ENCODE peak calls at places on chromosomes 3 and 15, in nine cellular contexts. H, Z, V, E, R, O, Q, J and I are unnamed samples.

GRCh38 chr15:27897481-27897880 is 201.6 kb downstream of the OCA2 start:
- DNase-seq in H (no peak), Z (no peak), V (no peak), E (no peak), R (no peak), O (no peak), Q (no peak), J (no peak), I (no peak)

GRCh38 chr3:175374705-175375104 is 515.6 kb downstream of the NAALADL2 start:
- DNase-seq in H (no peak), Z (no peak), V (no peak), E (no peak), R (no peak), O (no peak), Q (no peak), J (no peak), I (no peak)

GRCh38 chr15:70469651-70470555 is 293.5 kb downstream of the UACA start:
- DNase-seq in H (no peak), Z (peak), V (no peak), E (no peak), R (no peak), O (no peak), Q (no peak), J (no peak), I (no peak)

GRCh38 chr3:77142636-77143035 is 102.7 kb downstream of the ROBO2 start:
- DNase-seq in H (no peak), Z (no peak), V (no peak), E (peak), R (no peak), O (no peak), Q (no peak), J (no peak), I (no peak)

GRCh38 chr3:71247221-71247947 is 336.1 kb downstream of the FOXP1 start:
- DNase-seq in H (no peak), Z (no peak), V (no peak), E (no peak), R (peak), O (no peak), Q (no peak), J (no peak), I (no peak)

GRCh38 chr3:98272126-98272525 is 8.1 kb downstream of the OR5H6 start:
- DNase-seq in H (no peak), Z (no peak), V (no peak), E (no peak), R (no peak), O (no peak), Q (no peak), J (no peak), I (no peak)

GRCh38 chr15:62889734-62890505 is 152.6 kb upstream of the TPM1 start:
- DNase-seq in H (no peak), Z (no peak), V (no peak), E (no peak), R (no peak), O (no peak), Q (no peak), J (no peak), I (no peak)

GRCh38 chr3:42600958-42601675 is 631 bp downstream of the NKTR start:
- DNase-seq in H (peak), Z (peak), V (peak), E (peak), R (peak), O (peak), Q (no peak), J (no peak), I (no peak)

GRCh38 chr3:171092467-171092911 is 66.0 kb upstream of the SLC2A2 start:
- DNase-seq in H (no peak), Z (no peak), V (no peak), E (no peak), R (no peak), O (no peak), Q (no peak), J (no peak), I (no peak)

GRCh38 chr15:59833366-59833765 is 144.2 kb upstream of the BNIP2 start:
- DNase-seq in H (no peak), Z (no peak), V (no peak), E (no peak), R (no peak), O (no peak), Q (no peak), J (no peak), I (peak)

GRCh38 chr3:135218304-135218703 is 423.2 kb downstream of the EPHB1 start:
- DNase-seq in H (no peak), Z (no peak), V (no peak), E (no peak), R (no peak), O (no peak), Q (no peak), J (no peak), I (no peak)

GRCh38 chr3:59885907-59886400 is 836.1 kb upstream of the CFAP20DC start:
- DNase-seq in H (no peak), Z (no peak), V (no peak), E (no peak), R (no peak), O (no peak), Q (no peak), J (no peak), I (no peak)

GRCh38 chr3:143226678-143227291 is 107.2 kb downstream of the CHST2 start:
- DNase-seq in H (no peak), Z (no peak), V (no peak), E (no peak), R (no peak), O (no peak), Q (no peak), J (no peak), I (no peak)

GRCh38 chr3:54169524-54169923 is 47.2 kb downstream of the CACNA2D3 start:
- DNase-seq in H (no peak), Z (no peak), V (no peak), E (no peak), R (no peak), O (no peak), Q (no peak), J (no peak), I (no peak)

GRCh38 chr15:78977091-78977571 is 32.3 kb upstream of the CTSH start:
- DNase-seq in H (no peak), Z (no peak), V (no peak), E (no peak), R (no peak), O (no peak), Q (no peak), J (peak), I (no peak)

GRCh38 chr15:68821190-68821897 is 649 bp upstream of the ANP32A start:
- DNase-seq in H (no peak), Z (no peak), V (no peak), E (no peak), R (no peak), O (no peak), Q (no peak), J (no peak), I (no peak)

GRCh38 chr15:87082576-87082975 is 1002.9 kb downstream of the AGBL1 start:
- DNase-seq in H (no peak), Z (no peak), V (no peak), E (no peak), R (no peak), O (no peak), Q (no peak), J (no peak), I (no peak)

GRCh38 chr3:74590620-74591262 is 23.7 kb downstream of the CNTN3 start:
- DNase-seq in H (no peak), Z (no peak), V (no peak), E (no peak), R (no peak), O (no peak), Q (no peak), J (no peak), I (no peak)

GRCh38 chr3:197953325-197953724 is 3.3 kb downstream of the RPL35A start:
- DNase-seq in H (no peak), Z (no peak), V (no peak), E (no peak), R (no peak), O (no peak), Q (no peak), J (no peak), I (no peak)

GRCh38 chr3:14403636-14404395 is 1.4 kb downstream of the SLC6A6 start:
- DNase-seq in H (no peak), Z (no peak), V (peak), E (no peak), R (peak), O (no peak), Q (no peak), J (no peak), I (peak)

GRCh38 chr15:24054547-24055245 is 367.6 kb upstream of the NDN start:
- DNase-seq in H (no peak), Z (no peak), V (no peak), E (no peak), R (no peak), O (no peak), Q (no peak), J (no peak), I (no peak)

GRCh38 chr3:95923496-95924210 is 890.7 kb upstream of the EPHA6 start:
- DNase-seq in H (no peak), Z (no peak), V (no peak), E (no peak), R (peak), O (no peak), Q (no peak), J (no peak), I (no peak)

GRCh38 chr3:27357665-27358258 is 11.4 kb downstream of the NEK10 start:
- DNase-seq in H (peak), Z (peak), V (no peak), E (peak), R (peak), O (peak), Q (peak), J (peak), I (no peak)

GRCh38 chr15:40106203-40107161 is 2.2 kb downstream of the BMF start:
- DNase-seq in H (no peak), Z (no peak), V (no peak), E (peak), R (no peak), O (no peak), Q (peak), J (peak), I (no peak)

GRCh38 chr15:91517491-91518200 is 335.9 kb upstream of the SLCO3A1 start:
- DNase-seq in H (no peak), Z (no peak), V (no peak), E (no peak), R (no peak), O (no peak), Q (no peak), J (no peak), I (no peak)

GRCh38 chr3:67635257-67635656 is 19.2 kb downstream of the SUCLG2 start:
- DNase-seq in H (no peak), Z (no peak), V (no peak), E (no peak), R (peak), O (no peak), Q (no peak), J (no peak), I (no peak)

GRCh38 chr3:54565956-54566355 is 361.9 kb downstream of the LRTM1 start:
- DNase-seq in H (no peak), Z (no peak), V (no peak), E (no peak), R (no peak), O (no peak), Q (no peak), J (no peak), I (no peak)

GRCh38 chr3:123522666-123523412 is 62.0 kb downstream of the HACD2 start:
- DNase-seq in H (no peak), Z (no peak), V (no peak), E (no peak), R (no peak), O (no peak), Q (no peak), J (no peak), I (no peak)